ENCODE peak calls at places on chromosomes 3 and 15, in four cellular contexts. Y is upper lobe of left lung, M is heart left ventricle, O is adrenal gland. A is an unnamed sample.
A peak's percentile ranks its signal among the peaks of the same experiment; 100 is the strongest.

GRCh38 chr3:13598926-13599886 is 50.3 kb downstream of the FBLN2 start:
- DNase-seq in O (no peak), Y (no peak), M (no peak), A (no peak)

GRCh38 chr15:70463453-70463834 is 299.9 kb downstream of the UACA start:
- DNase-seq in M (no peak), O (no peak), Y (no peak), A (peak; percentile 88)

GRCh38 chr15:100602822-100603393 is 519 bp downstream of the ASB7 start:
- DNase-seq in O (peak; percentile 73), M (no peak), Y (no peak), A (peak; percentile 64)

GRCh38 chr15:97547381-97547780 is 413.1 kb upstream of the ARRDC4 start:
- DNase-seq in Y (no peak), O (no peak), M (no peak), A (no peak)

GRCh38 chr15:57165992-57166391 is 210.3 kb upstream of the CGNL1 start:
- DNase-seq in M (no peak), Y (no peak), O (no peak), A (no peak)

GRCh38 chr3:172317984-172318383 is 130.3 kb downstream of the GHSR start:
- DNase-seq in O (peak; percentile 46), Y (peak; percentile 24), M (peak; percentile 75), A (no peak)

GRCh38 chr3:138861755-138862333 is 27.1 kb upstream of the PIK3CB start:
- DNase-seq in Y (no peak), O (no peak), M (no peak), A (no peak)

GRCh38 chr3:30496496-30496966 is 109.9 kb upstream of the TGFBR2 start:
- DNase-seq in Y (no peak), O (no peak), M (no peak), A (no peak)

GRCh38 chr3:46312996-46313395 is 40.9 kb upstream of the CCR2 start:
- DNase-seq in Y (peak; percentile 70), O (peak; percentile 53), M (no peak), A (no peak)

DNA sequence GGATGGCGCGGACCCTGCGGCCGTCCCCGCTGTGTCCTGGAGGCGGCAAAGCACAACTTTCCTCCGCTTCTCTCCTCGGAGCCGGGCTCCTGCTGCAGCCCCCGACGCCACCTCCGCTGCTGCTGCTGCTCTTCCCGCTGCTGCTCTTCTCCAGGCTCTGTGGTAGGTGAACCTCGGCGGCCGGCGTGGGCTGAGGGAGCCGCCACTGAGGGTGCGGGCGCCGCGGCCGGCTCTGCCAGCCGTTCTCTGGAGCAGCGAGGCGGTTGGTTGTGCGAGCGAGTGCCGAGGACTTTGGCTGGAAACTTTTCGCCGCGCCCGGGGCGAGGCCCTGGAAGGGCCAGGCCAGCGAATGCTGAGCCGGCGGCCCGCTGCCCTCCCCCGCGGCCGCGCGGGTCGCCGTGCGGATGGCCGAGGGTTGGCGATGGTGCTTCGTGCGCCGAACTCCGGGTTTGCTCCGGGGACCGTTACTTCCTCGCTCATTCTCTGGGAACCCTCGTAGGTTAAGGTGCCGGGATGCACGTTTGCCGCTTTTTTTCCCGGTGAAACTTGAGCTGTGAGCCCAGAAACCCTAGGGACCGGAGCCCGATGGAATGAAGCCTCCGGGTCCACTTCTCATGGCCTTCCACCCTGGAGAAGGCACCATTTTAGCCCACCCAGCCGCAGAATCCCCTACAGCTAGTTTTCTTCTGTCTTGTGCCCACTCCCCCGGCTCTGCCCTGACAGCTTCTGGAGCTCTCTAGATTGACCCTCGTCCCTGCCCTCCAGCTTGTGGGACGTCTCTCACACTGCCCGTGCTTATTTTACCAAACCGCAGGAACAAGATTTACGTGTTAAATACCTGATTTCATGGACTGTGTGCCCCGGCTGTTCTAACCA is 638 bp downstream of the NECTIN3 start:
- DNase-seq in O (peak; percentile 47), Y (peak; percentile 26), M (peak; percentile 65), A (no peak)
- TF ChIP-seq POLR2A in O (no peak), Y (no peak), M (no peak), A (no peak)

DNA sequence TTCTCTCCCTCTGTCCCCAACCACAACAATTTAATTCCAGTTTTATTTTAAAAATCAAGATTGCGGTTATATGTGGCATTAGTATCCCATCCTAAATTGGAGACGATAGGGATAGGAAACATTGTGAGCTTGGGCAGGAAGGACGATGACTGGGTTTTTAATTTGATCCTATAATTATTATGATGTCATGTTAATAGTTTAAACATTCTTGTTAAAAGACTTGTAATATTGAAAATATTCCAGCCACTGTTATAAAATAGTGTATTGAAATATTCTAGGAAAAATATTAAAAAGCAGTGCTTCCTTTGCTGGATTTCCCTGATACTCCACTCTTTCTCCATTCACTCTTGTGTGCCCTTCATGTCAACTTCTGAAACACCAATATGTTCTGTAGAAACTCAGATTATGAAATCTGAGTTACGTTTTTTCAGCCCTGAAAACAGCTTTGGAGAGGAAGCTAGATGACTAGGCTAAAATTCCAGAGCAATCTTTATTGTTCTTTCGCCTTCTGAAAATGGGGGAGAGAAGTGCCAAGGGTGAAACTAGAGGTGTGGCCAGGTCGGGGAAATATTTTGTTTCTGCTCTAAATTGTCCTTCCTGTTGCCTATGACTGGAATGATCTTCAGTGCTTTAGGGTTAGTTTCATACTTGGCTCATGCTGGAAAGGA is 46.1 kb upstream of the MAP3K13 start:
- DNase-seq in O (peak; percentile 26), M (no peak), Y (no peak), A (no peak)
- TF ChIP-seq POLR2A in O (no peak), M (no peak), Y (no peak), A (no peak)

DNA sequence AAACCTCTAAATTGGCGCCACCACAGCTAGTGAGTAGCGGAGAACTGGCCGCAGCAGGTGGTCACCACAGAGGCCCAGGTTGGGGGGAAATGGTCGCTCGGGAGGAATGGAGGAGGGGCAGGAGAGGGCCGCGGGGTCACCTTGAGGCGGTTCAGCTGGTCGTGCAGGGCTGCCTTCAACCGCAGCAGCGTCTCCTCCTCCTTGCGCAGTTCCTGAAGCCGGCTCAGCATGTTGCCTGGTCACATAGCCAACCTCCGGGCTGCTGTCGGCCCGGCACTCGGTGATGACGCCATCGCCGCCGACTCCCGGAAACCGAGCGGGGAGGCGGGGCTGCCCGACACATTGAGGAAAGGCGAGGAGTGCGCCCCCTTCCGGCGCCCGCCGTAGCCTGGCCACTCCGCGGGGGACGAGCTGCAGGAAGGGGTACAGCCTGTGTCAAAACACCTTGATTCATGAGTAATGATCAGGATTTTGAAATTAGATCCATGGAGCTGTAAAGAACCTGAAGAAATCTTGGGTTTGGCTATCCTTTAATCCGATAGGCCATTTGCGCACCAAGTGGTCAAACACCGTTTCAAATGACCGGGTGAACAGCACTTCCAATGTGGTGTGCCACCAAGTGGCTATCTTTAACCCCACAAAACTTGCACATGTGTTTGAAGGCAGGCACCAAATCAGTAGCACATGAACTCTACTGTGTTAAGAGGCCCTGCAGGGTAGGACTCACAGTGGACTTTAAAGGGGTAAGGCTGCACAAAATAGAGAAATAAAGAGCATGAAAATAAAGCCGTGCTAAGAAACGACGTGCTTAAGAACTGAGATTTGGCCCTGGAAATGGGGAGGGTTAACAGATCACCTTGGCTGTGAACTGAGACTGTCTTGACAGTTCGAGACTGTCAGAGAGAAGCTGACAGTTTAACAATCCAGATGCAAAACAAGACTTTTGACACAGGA is at the start of gene SNAPC5:
- DNase-seq in Y (peak; percentile 98), M (peak; percentile 98), O (peak; percentile 98), A (peak; percentile 96)
- TF ChIP-seq POLR2A in Y (no peak), M (peak; percentile 66), O (peak; percentile 52), A (peak; percentile 79)

DNA sequence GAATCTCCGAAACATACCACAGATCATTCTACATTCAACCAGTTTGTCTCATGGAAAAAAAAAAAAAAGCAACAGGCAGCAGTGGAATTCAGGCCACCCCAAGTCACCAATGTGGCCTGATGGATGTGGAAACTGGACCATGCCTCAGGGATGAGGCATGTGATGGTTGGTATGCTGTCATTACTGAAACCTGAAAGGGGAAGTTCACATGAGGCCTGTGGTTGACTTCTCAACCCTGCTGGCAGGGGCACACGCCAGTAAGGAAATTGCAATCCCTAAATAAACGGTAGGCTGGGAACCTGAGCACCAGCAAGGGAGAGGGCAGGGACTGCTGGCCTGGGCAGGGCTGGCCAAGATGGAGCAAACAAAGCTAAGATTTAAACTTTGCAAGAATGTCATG is 310.6 kb downstream of the ERC2 start:
- DNase-seq in Y (peak; percentile 33), O (peak; percentile 32), M (no peak), A (no peak)
- TF ChIP-seq POLR2A in Y (no peak), O (no peak), M (no peak), A (no peak)

GRCh38 chr15:58929891-58930416 is 3.5 kb downstream of the SLTM start:
- DNase-seq in O (no peak), M (no peak), Y (no peak), A (no peak)

GRCh38 chr15:58934114-58934447 is 602 bp upstream of the SLTM start:
- DNase-seq in Y (no peak), O (no peak), M (no peak), A (no peak)

GRCh38 chr15:58932791-58933310 is 628 bp downstream of the SLTM start:
- DNase-seq in Y (no peak), O (peak; percentile 52), M (no peak), A (peak; percentile 87)

GRCh38 chr15:58933311-58934113 is at the start of gene SLTM:
- DNase-seq in Y (peak; percentile 95), O (peak; percentile 94), M (peak; percentile 97), A (peak; percentile 98)

DNA sequence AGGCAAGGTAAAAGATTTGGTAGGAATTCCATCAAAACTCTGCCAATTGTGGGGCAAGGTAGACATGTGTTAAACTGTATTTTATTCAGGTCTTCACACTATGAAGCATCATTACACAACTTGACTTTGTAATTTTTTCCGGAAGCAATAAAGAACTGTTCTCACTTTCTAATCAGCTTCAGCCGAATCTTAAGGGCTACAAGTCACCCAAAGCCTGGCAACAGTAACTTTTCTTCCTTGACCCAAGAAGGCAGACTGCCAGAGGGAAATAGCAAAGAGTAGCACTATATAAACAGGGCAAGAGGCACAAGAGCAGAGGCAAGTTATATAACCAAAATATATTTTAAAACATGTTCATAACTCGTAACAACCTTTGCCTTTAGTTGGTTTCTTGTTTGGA is 1.5 kb downstream of the SLTM start:
- DNase-seq in O (peak; percentile 45), Y (peak; percentile 49), M (no peak), A (peak; percentile 79)
- TF ChIP-seq POLR2A in O (no peak), Y (no peak), M (no peak), A (peak; percentile 57)

GRCh38 chr3:4982773-4983738 is 3.8 kb downstream of the BHLHE40 start:
- DNase-seq in M (no peak), O (peak; percentile 50), Y (no peak), A (no peak)
- TF ChIP-seq POLR2A in M (no peak), O (peak; percentile 33), Y (no peak), A (peak; percentile 35)

GRCh38 chr3:71581451-71581980 is 2.0 kb downstream of the FOXP1 start:
- DNase-seq in Y (peak; percentile 43), O (peak; percentile 43), M (peak; percentile 78), A (peak; percentile 20)

GRCh38 chr3:71581981-71582611 is 1.4 kb downstream of the FOXP1 start:
- DNase-seq in M (peak; percentile 85), Y (peak; percentile 66), O (peak; percentile 57), A (peak; percentile 56)

GRCh38 chr3:71583569-71584215 is at the start of gene FOXP1:
- DNase-seq in M (peak; percentile 86), O (peak; percentile 77), Y (peak; percentile 78), A (peak; percentile 93)

GRCh38 chr3:71584216-71585061 is 911 bp upstream of the FOXP1 start:
- DNase-seq in M (peak; percentile 68), O (peak; percentile 50), Y (peak; percentile 46), A (peak; percentile 67)

GRCh38 chr3:71582612-71583568 is 638 bp downstream of the FOXP1 start:
- DNase-seq in O (peak; percentile 69), M (peak; percentile 91), Y (peak; percentile 86), A (peak; percentile 82)
- TF ChIP-seq POLR2A in O (no peak), M (peak; percentile 6), Y (no peak), A (no peak)

GRCh38 chr3:185280572-185281365 is 26.9 kb upstream of the EHHADH start:
- DNase-seq in M (no peak), O (no peak), Y (no peak), A (peak; percentile 54)

GRCh38 chr3:185279582-185280138 is 25.8 kb upstream of the EHHADH start:
- DNase-seq in O (no peak), M (no peak), Y (no peak), A (no peak)

GRCh38 chr3:185283374-185283935 is 29.6 kb upstream of the EHHADH start:
- DNase-seq in O (no peak), M (no peak), Y (no peak), A (no peak)

GRCh38 chr3:185282696-185283373 is 29.0 kb upstream of the EHHADH start:
- DNase-seq in M (peak; percentile 97), O (peak; percentile 98), Y (peak; percentile 97), A (peak; percentile 96)
- TF ChIP-seq POLR2A in M (peak; percentile 47), O (peak; percentile 86), Y (no peak), A (peak; percentile 83)

A was measured in erythroblast.